ENCODE peak calls at places on chromosomes 16 and 17, in ten cellular contexts. X, Y, A, Q, J, I, L, N, M and O are unnamed samples. For H3K9me3 and H3K27me3, the result is how much of the 10 kb centered on the place peaks cover.

GRCh38 chr16:30984669-30985400 is at the start of gene HSD3B7:
- DNase-seq in X (peak), Y (peak), A (peak), Q (peak), J (peak), I (peak), L (peak), N (peak), M (peak), O (peak)

GRCh38 chr17:65794572-65794971 is 233.1 kb upstream of the AXIN2 start:
- DNase-seq in X (no peak), Y (peak), A (no peak), Q (no peak), J (no peak), I (no peak), L (peak), N (no peak), M (peak), O (peak)

GRCh38 chr17:17437461-17437860 is 39.3 kb upstream of the MED9 start:
- DNase-seq in X (no peak), Y (no peak), A (no peak), Q (no peak), J (no peak), I (no peak), L (no peak), N (no peak), M (no peak), O (no peak)

GRCh38 chr16:19389246-19389645 is 28.4 kb upstream of the TMC5 start:
- DNase-seq in X (peak), Y (peak), A (no peak), Q (peak), J (peak), I (no peak), L (no peak), N (no peak), M (peak), O (peak)

GRCh38 chr17:59331929-59332889 is 754 bp downstream of the YPEL2 start:
- DNase-seq in X (peak), Y (peak), A (no peak), Q (no peak), J (peak), I (peak), L (peak), N (peak), M (peak), O (peak)

GRCh38 chr16:28846933-28847273 is 755 bp upstream of the TUFM start:
- DNase-seq in X (no peak), Y (no peak), A (no peak), Q (no peak), J (no peak), I (no peak), L (no peak), N (no peak), M (peak), O (no peak)

GRCh38 chr17:43200127-43200526 is 11.5 kb upstream of the TMEM106A start:
- DNase-seq in X (no peak), Y (no peak), A (no peak), Q (no peak), J (no peak), I (no peak), L (no peak), N (no peak), M (no peak), O (no peak)

GRCh38 chr17:38724337-38724988 is 5.7 kb upstream of the CISD3 start:
- DNase-seq in X (no peak), Y (peak), A (no peak), Q (no peak), J (no peak), I (no peak), L (no peak), N (no peak), M (no peak), O (no peak)

GRCh38 chr17:58968662-58969061 is 138.0 kb downstream of the TRIM37 start:
- DNase-seq in X (no peak), Y (no peak), A (no peak), Q (no peak), J (no peak), I (no peak), L (peak), N (no peak), M (peak), O (peak)

GRCh38 chr17:78576389-78577112 is 645 bp downstream of the DNAH17 start:
- DNase-seq in X (no peak), Y (no peak), A (no peak), Q (no peak), J (no peak), I (no peak), L (no peak), N (no peak), M (no peak), O (no peak)

GRCh38 chr16:84670063-84670462 is 21.8 kb downstream of the KLHL36 start:
- DNase-seq in X (no peak), Y (no peak), A (no peak), Q (no peak), J (no peak), I (no peak), L (no peak), N (no peak), M (no peak), O (no peak)

GRCh38 chr16:11181889-11182279 is 74.1 kb downstream of the SOCS1 start:
- DNase-seq in X (no peak), Y (no peak), A (no peak), Q (no peak), J (peak), I (peak), L (no peak), N (no peak), M (no peak), O (no peak)

GRCh38 chr17:59165933-59166342 is 10.4 kb downstream of the PRR11 start:
- DNase-seq in X (no peak), Y (peak), A (no peak), Q (peak), J (no peak), I (no peak), L (peak), N (no peak), M (peak), O (peak)

GRCh38 chr16:49096191-49096945 is 185.3 kb downstream of the CBLN1 start:
- DNase-seq in X (no peak), Y (no peak), A (no peak), Q (no peak), J (no peak), I (no peak), L (no peak), N (no peak), M (no peak), O (no peak)

GRCh38 chr17:81039854-81040758 is 5.2 kb downstream of the BAIAP2 start:
- DNase-seq in X (no peak), Y (no peak), A (no peak), Q (no peak), J (no peak), I (no peak), L (peak), N (no peak), M (no peak), O (peak)

GRCh38 chr16:58814348-58814801 is 80.3 kb upstream of the GOT2 start:
- DNase-seq in X (no peak), Y (peak), A (no peak), Q (peak), J (peak), I (no peak), L (peak), N (no peak), M (peak), O (peak)

GRCh38 chr16:20799599-20799998 is 6.7 kb downstream of the ERI2 start:
- DNase-seq in X (no peak), Y (no peak), A (no peak), Q (no peak), J (no peak), I (no peak), L (peak), N (no peak), M (peak), O (peak)

GRCh38 chr17:59762022-59762825 is 54.8 kb downstream of the VMP1 start:
- DNase-seq in X (no peak), Y (peak), A (no peak), Q (no peak), J (no peak), I (no peak), L (peak), N (no peak), M (no peak), O (no peak)

GRCh38 chr17:39755550-39756375 is 18.0 kb downstream of the GRB7 start:
- DNase-seq in X (no peak), Y (no peak), A (no peak), Q (peak), J (peak), I (no peak), L (no peak), N (no peak), M (peak), O (peak)

DNA sequence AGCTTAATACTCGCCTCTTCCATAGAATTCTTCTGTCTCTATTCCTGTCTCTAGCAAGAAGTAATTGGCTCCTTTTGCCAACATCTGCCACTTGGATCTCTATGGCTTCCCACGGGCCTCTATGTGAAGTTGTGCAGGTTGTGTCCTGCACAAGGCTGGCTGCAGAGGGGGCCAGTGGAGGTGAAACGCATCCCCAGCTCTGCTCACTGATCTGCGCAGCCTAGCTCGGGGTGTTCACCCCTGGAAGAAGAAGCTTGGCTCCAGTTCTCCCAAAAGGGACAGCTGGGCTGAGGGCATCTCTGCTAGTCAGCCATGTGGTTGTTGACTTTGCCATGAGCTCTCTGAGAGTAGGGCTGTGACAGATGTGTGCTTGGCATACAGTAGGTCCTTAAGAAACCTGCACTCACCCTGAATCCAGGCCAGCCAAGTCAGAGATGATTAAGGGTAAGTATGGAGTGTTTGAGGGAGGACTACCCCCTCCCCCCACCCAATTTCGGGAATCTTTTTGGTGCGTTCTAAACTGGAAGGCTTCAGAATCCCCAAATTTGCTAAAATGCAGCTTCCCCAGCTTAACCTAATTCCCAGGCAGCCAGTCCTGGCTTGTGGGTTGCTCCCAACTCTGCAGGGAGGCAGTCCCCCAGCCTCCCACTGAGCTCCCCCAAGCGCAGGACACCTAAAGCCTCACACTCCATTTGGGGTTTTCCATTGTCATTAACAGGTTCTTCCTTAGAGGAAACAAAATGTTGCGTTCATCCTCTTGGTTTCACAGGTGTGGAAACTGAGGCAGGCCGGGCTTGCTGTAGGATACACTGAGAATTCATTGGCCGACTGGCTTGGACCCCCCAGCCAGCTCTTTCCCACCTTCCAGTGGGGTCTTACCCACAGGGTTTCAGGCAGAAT is 2.1 kb upstream of the TAC4 start:
- DNase-seq in X (no peak), Y (no peak), A (no peak), Q (no peak), J (no peak), I (no peak), L (no peak), N (no peak), M (no peak), O (no peak)
- H3K9me3 ChIP-seq in X (under half), Y (under half), A (under half), Q (under half), J (under half), I (under half), L (under half), N (under half), M (under half), O (under half)

GRCh38 chr16:14310519-14310991 is 239.4 kb downstream of the MRTFB start:
- DNase-seq in X (no peak), Y (peak), A (no peak), Q (no peak), J (no peak), I (no peak), L (peak), N (no peak), M (peak), O (no peak)
- H3K27me3 ChIP-seq in X (under half), Y (under half), A (under half), Q (under half), J (under half), I (under half), L (under half), N (under half), M (under half), O (under half)

GRCh38 chr17:5092139-5093010 is 14.1 kb downstream of the ZFP3 start:
- DNase-seq in X (no peak), Y (no peak), A (no peak), Q (no peak), J (no peak), I (no peak), L (no peak), N (no peak), M (peak), O (no peak)
- H3K9me3 ChIP-seq in X (under half), Y (under half), A (half or more), Q (half or more), J (half or more), I (half or more), L (under half), N (under half), M (half or more), O (under half)

GRCh38 chr17:66985838-66986237 is 21.3 kb downstream of the CACNG4 start:
- DNase-seq in X (no peak), Y (no peak), A (no peak), Q (no peak), J (no peak), I (no peak), L (no peak), N (no peak), M (no peak), O (no peak)

GRCh38 chr17:66986659-66987058 is 22.2 kb downstream of the CACNG4 start:
- DNase-seq in X (no peak), Y (no peak), A (no peak), Q (no peak), J (no peak), I (no peak), L (no peak), N (no peak), M (no peak), O (no peak)

GRCh38 chr17:66985338-66985737 is 20.8 kb downstream of the CACNG4 start:
- DNase-seq in X (no peak), Y (no peak), A (no peak), Q (no peak), J (no peak), I (no peak), L (no peak), N (no peak), M (no peak), O (no peak)

GRCh38 chr17:66983414-66984021 is 19.0 kb downstream of the CACNG4 start:
- DNase-seq in X (no peak), Y (no peak), A (no peak), Q (no peak), J (no peak), I (no peak), L (no peak), N (no peak), M (no peak), O (no peak)

DNA sequence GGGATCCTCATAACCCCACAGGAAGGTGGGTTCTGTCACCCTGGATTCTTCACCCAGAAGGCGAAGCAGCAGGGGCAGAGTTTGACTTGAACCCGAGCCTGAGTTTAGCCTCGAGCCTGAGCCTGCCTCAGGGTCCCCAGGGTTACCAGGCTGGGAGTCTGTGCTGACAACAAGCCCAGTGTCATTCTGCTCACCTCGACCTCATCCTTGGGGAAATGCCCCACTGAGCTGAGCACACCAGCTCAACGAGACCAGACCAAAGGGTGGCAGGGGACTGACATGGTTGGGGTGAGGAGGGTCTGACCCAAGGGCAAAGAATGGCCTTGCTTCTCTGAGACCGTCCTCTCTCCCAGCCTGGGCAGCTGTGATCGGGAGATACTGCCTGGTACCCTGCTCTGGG is 20.2 kb downstream of the CACNG4 start:
- DNase-seq in X (no peak), Y (no peak), A (no peak), Q (no peak), J (no peak), I (no peak), L (no peak), N (no peak), M (no peak), O (no peak)
- H3K27me3 ChIP-seq in X (under half), Y (under half), A (under half), Q (under half), J (under half), I (under half), L (under half), N (under half), M (under half), O (under half)

DNA sequence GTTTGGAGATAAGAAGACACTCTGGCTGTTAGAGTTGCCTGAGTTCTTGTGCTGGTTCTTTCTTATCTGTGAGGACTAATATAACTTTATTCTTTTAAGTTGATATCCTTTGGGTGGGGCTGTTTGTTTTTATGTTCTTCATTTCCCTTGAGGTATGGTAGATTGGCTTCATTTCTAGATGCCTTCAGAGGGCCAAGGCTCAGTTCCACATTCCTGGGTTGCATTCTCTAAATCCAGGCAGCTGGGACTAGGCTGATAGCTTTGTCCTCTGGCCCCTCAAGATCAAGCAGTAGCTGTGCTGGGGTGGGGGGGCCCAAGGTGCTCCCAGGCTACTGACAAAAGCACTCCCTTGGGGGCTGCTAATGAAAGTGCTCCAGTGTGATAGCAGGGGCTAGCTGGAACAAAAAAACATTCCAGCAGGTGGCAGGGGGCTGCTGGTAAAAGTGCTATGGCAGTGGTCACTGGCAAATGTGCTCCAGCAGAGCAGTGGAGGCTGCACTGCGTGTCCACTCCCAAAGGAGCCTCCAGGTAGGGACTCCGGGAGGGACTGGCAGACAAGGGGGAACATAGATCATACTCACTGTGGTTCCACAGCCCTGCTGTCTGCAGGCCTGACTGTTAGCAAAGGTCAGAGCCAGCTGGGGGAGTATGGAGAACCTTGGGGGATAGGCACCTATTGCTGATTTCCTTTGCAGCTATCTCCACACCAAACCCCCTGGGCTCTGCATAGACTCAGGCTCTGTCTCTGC is 45.8 kb upstream of the KCNJ16 start:
- DNase-seq in X (no peak), Y (no peak), A (no peak), Q (no peak), J (no peak), I (no peak), L (no peak), N (no peak), M (no peak), O (no peak)
- H3K9me3 ChIP-seq in X (under half), Y (under half), A (under half), Q (under half), J (under half), I (under half), L (under half), N (under half), M (under half), O (under half)

GRCh38 chr16:57481421-57481820 is 4.9 kb downstream of the DOK4 start:
- DNase-seq in X (no peak), Y (no peak), A (no peak), Q (no peak), J (no peak), I (no peak), L (no peak), N (no peak), M (no peak), O (no peak)
- H3K27me3 ChIP-seq in X (under half), Y (under half), A (under half), Q (under half), J (under half), I (under half), L (under half), N (under half), M (under half), O (under half)